ENCODE peak calls at places on chromosomes 3 and 15, in seven cellular contexts. T is IMR-90, Y is neuronal stem cell, W is trophoblast cell, P is H9, F is mesendoderm, N is H1. Q is an unnamed sample.

GRCh38 chr15:42348083-42348482 is 11.2 kb upstream of the CAPN3 start:
- DNase-seq in T (peak; percentile 83), Y (no peak), W (peak; percentile 92), P (no peak), F (no peak), N (no peak), Q (no peak)

GRCh38 chr15:51260262-51260661 is 78.1 kb downstream of the CYP19A1 start:
- DNase-seq in T (peak; percentile 8), Y (no peak), W (no peak), P (no peak), F (no peak), N (no peak), Q (no peak)

GRCh38 chr3:11818033-11818432 is 28.7 kb downstream of the TAMM41 start:
- DNase-seq in T (peak; percentile 11), Y (no peak), W (peak; percentile 18), P (no peak), F (peak; percentile 4), N (no peak), Q (peak; percentile 21)

GRCh38 chr3:190013943-190014924 is 106.5 kb downstream of the P3H2 start:
- DNase-seq in T (no peak), Y (no peak), W (peak; percentile 30), P (no peak), F (no peak), N (no peak), Q (no peak)

GRCh38 chr3:160154033-160154432 is 71.2 kb upstream of the C3orf80 start:
- DNase-seq in T (peak; percentile 59), Y (no peak), W (no peak), P (no peak), F (no peak), N (no peak), Q (peak; percentile 52)

GRCh38 chr3:32154180-32154579 is 47.8 kb downstream of the GPD1L start:
- DNase-seq in T (no peak), Y (no peak), W (peak; percentile 21), P (peak; percentile 53), F (peak; percentile 54), N (no peak), Q (peak; percentile 19)

GRCh38 chr15:80550219-80550909 is 144.7 kb upstream of the ABHD17C start:
- DNase-seq in T (peak; percentile 98), Y (no peak), W (peak; percentile 46), P (no peak), F (no peak), N (no peak), Q (peak; percentile 90)

GRCh38 chr15:60673918-60674558 is 195.1 kb upstream of the ICE2 start:
- DNase-seq in T (peak; percentile 96), Y (no peak), W (peak; percentile 60), P (no peak), F (peak; percentile 66), N (no peak), Q (peak; percentile 96)

GRCh38 chr15:36210426-36210825 is 369.0 kb upstream of the CDIN1 start:
- DNase-seq in T (no peak), Y (no peak), W (peak; percentile 61), P (no peak), F (no peak), N (no peak), Q (no peak)

GRCh38 chr3:187997490-187997889 is 156.5 kb upstream of the LPP start:
- DNase-seq in T (peak; percentile 62), Y (no peak), W (no peak), P (no peak), F (no peak), N (no peak), Q (peak; percentile 32)

GRCh38 chr3:150227839-150228238 is 180.3 kb upstream of the TSC22D2 start:
- DNase-seq in T (peak; percentile 69), Y (peak; percentile 88), W (peak; percentile 49), P (peak; percentile 82), F (peak; percentile 91), N (peak; percentile 51), Q (peak; percentile 83)

GRCh38 chr3:142963266-142964149 is at the start of gene PAQR9:
- DNase-seq in T (no peak), Y (peak; percentile 52), W (peak; percentile 45), P (peak; percentile 59), F (peak; percentile 52), N (no peak), Q (no peak)

GRCh38 chr3:158768881-158769518 is 32.9 kb upstream of the MFSD1 start:
- DNase-seq in T (peak; percentile 98), Y (no peak), W (peak; percentile 77), P (no peak), F (no peak), N (no peak), Q (peak; percentile 90)

GRCh38 chr3:183306798-183307671 is 54.0 kb downstream of the B3GNT5 start:
- DNase-seq in T (peak; percentile 62), Y (no peak), W (peak; percentile 39), P (no peak), F (peak; percentile 85), N (no peak), Q (peak; percentile 87)

GRCh38 chr3:63814300-63814699 is 4.8 kb upstream of the C3orf49 start:
- DNase-seq in T (peak; percentile 18), Y (no peak), W (peak; percentile 2), P (no peak), F (peak; percentile 91), N (no peak), Q (no peak)

GRCh38 chr15:57424628-57425405 is 48.5 kb downstream of the CGNL1 start:
- DNase-seq in T (no peak), Y (no peak), W (peak; percentile 71), P (no peak), F (no peak), N (no peak), Q (no peak)

GRCh38 chr15:47711654-47712053 is 5.7 kb upstream of the SEMA6D start:
- DNase-seq in T (no peak), Y (no peak), W (peak; percentile 63), P (no peak), F (peak; percentile 42), N (no peak), Q (peak; percentile 26)

GRCh38 chr3:128170866-128171516 is 17.7 kb downstream of the EEFSEC start:
- DNase-seq in T (peak; percentile 83), Y (peak; percentile 50), W (peak; percentile 94), P (no peak), F (peak; percentile 84), N (no peak), Q (peak; percentile 89)

DNA sequence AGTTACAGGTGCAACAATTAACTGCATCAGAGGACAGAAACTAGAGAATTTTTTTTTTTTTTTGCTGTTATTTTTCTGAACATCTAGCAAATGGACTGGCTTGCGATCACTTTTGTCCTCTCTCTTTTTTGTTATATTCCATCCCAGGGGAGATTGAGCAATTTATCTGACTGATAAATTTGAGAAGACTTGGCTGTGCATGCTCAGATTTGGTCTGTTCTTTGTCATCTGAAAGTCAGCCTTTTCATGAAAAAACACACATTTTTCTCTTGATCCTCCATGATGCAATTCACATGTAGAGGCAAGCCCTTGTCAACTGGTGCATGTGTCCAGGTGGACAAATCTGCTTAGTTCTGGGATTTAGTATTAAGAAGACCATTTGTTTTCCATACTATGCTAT is 309.3 kb downstream of the LRRC3B start:
- DNase-seq in T (no peak), Y (no peak), W (no peak), P (no peak), F (no peak), N (no peak), Q (no peak)
- H3K9ac ChIP-seq in T (no peak overlapping the region), Y (no peak overlapping the region), W (no peak overlapping the region), P (no peak overlapping the region), F (no peak overlapping the region), N (no peak overlapping the region), Q (no peak overlapping the region)

GRCh38 chr15:79358069-79358468 is 47.2 kb downstream of the TMED3 start:
- DNase-seq in T (no peak), Y (no peak), W (no peak), P (no peak), F (no peak), N (no peak), Q (no peak)
- H3K18ac ChIP-seq in T (no peak overlapping the region), Y (no peak overlapping the region), W (no peak overlapping the region), P (no peak overlapping the region), F (no peak overlapping the region), N (no peak overlapping the region), Q (no peak overlapping the region)

DNA sequence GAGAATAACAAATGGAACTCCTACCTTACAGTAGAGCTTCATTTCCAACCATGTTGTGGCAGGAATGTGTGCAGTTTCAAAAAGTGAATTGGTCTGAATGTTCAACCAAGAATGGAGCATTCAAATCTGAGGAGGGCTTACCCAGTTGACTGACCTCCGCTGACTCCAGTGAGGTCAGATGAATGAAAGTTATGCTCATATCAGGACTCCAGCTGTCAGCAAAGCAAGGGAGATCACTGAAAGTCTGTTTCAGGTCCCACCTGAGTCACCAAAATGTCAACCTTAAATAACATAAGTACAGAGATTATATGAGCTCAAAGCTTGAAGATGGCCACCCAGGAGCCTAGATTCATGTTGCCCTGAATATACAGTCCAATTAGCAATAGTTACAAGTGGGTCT is 473.5 kb downstream of the RBMS3 start:
- DNase-seq in T (no peak), Y (no peak), W (no peak), P (no peak), F (no peak), N (no peak), Q (no peak)
- H3K9ac ChIP-seq in T (no peak overlapping the region), Y (no peak overlapping the region), W (no peak overlapping the region), P (no peak overlapping the region), F (no peak overlapping the region), N (no peak overlapping the region), Q (no peak overlapping the region)

GRCh38 chr15:40267670-40268069 is 15.2 kb downstream of the ANKRD63 start:
- DNase-seq in T (no peak), Y (no peak), W (no peak), P (no peak), F (no peak), N (no peak), Q (no peak)

GRCh38 chr15:40265355-40265754 is 17.5 kb downstream of the ANKRD63 start:
- DNase-seq in T (no peak), Y (no peak), W (no peak), P (no peak), F (no peak), N (no peak), Q (no peak)

GRCh38 chr15:40264321-40265153 is 18.3 kb downstream of the ANKRD63 start:
- DNase-seq in T (no peak), Y (no peak), W (no peak), P (no peak), F (no peak), N (no peak), Q (no peak)

GRCh38 chr15:40266828-40267304 is 16.0 kb downstream of the ANKRD63 start:
- DNase-seq in T (peak; percentile 97), Y (no peak), W (peak; percentile 63), P (no peak), F (peak; percentile 71), N (no peak), Q (peak; percentile 94)

GRCh38 chr15:40265875-40266274 is 17.0 kb downstream of the ANKRD63 start:
- DNase-seq in T (no peak), Y (no peak), W (no peak), P (no peak), F (no peak), N (no peak), Q (no peak)
- H3K18ac ChIP-seq in T (no peak overlapping the region), Y (peak overlapping the region; percentile 93), W (peak overlapping the region; percentile 9), P (no peak overlapping the region), F (no peak overlapping the region), N (no peak overlapping the region), Q (peak overlapping the region; percentile 2)